ENCODE peak calls at places on chromosomes 16 and 17, in seven cellular contexts. V is mucosa of descending colon, E is body of pancreas, S is transverse colon, B is stomach, Q is cardiac muscle cell, D is pancreas. O is an unnamed sample.

GRCh38 chr17:41844971-41845370 is 7.3 kb downstream of the KLHL10 start:
- DNase-seq in V (no peak), E (no peak), S (no peak), B (no peak), Q (no peak), D (no peak), O (no peak)

GRCh38 chr17:76888661-76889060 is 20.5 kb downstream of the MGAT5B start:
- DNase-seq in V (no peak), E (no peak), S (no peak), B (no peak), Q (no peak), D (no peak), O (peak; percentile 43)

GRCh38 chr17:20008242-20009051 is 712 bp upstream of the SPECC1 start:
- DNase-seq in V (peak; percentile 37), E (no peak), S (peak; percentile 28), B (no peak), Q (peak; percentile 26), D (peak; percentile 24), O (peak; percentile 9)

GRCh38 chr16:21997693-21998480 is 3.0 kb downstream of the PDZD9 start:
- DNase-seq in V (no peak), E (no peak), S (no peak), B (no peak), Q (no peak), D (no peak), O (no peak)

GRCh38 chr17:2723997-2724782 is 12.6 kb upstream of the CLUH start:
- DNase-seq in V (peak; percentile 84), E (no peak), S (peak; percentile 79), B (no peak), Q (no peak), D (no peak), O (no peak)

GRCh38 chr16:57507414-57508083 is 21.3 kb upstream of the DOK4 start:
- DNase-seq in V (no peak), E (no peak), S (no peak), B (no peak), Q (no peak), D (no peak), O (peak; percentile 92)

GRCh38 chr17:74573169-74573568 is 5.9 kb upstream of the CD300H start:
- DNase-seq in V (no peak), E (no peak), S (no peak), B (no peak), Q (no peak), D (no peak), O (no peak)

GRCh38 chr17:77840156-77840555 is 118.3 kb upstream of the TNRC6C start:
- DNase-seq in V (peak; percentile 49), E (peak; percentile 40), S (peak; percentile 13), B (no peak), Q (no peak), D (peak; percentile 39), O (no peak)

GRCh38 chr16:90012978-90013745 is 6.1 kb downstream of the DBNDD1 start:
- DNase-seq in V (no peak), E (no peak), S (no peak), B (no peak), Q (no peak), D (no peak), O (no peak)

GRCh38 chr17:58316260-58316960 is 12.2 kb downstream of the TSPOAP1 start:
- DNase-seq in V (peak; percentile 17), E (no peak), S (no peak), B (peak; percentile 19), Q (no peak), D (peak; percentile 7), O (peak; percentile 1)

GRCh38 chr17:30958187-30958586 is 12.7 kb upstream of the RNF135 start:
- DNase-seq in V (no peak), E (peak; percentile 36), S (no peak), B (no peak), Q (no peak), D (no peak), O (no peak)

GRCh38 chr16:4314532-4315184 is 1.2 kb upstream of the GLIS2 start:
- DNase-seq in V (no peak), E (no peak), S (no peak), B (no peak), Q (peak; percentile 52), D (peak; percentile 58), O (no peak)

GRCh38 chr16:53789159-53789558 is 85.2 kb downstream of the FTO start:
- DNase-seq in V (no peak), E (no peak), S (no peak), B (no peak), Q (no peak), D (no peak), O (no peak)

DNA sequence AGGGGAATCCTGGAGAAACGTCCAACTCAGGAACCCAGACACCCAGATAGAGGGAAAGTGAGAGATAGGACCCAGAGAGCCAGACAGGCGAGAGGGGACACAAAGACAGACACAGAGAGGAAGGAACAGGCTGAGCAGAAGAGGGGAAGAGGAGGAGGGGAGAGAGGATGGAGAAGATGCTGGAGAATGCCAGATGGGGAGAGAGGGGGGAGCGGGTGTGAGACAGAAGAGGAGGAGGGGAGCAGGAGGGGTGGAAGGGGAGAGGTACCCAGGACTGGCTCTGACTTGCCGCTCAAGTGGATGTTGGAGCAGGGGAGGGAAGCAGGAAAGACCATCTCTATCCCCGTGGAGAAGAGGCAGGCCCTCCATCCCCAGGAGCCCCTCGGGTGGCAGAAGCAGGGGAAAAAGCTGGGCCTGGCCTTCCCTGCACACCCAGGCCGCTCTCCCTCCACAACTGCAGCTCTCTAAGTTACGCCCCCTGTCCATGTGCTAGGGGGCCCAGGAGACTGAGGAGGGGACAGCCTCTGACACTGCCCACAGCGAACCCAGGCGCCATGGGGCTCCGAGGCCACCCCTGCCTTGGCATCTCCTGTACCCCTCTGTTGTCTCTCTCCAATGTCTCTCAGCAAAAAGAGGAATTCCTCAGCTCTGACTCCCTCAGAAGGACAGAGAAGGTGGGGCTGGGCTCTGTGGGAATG is 4.8 kb downstream of the PPP1R9B start:
- DNase-seq in V (no peak), E (no peak), S (no peak), B (no peak), Q (no peak), D (no peak), O (no peak)
- H3K4me3 ChIP-seq in V (no peak overlapping the region), E (no peak overlapping the region), S (no peak overlapping the region), B (no peak overlapping the region), Q (no peak overlapping the region), D (no peak overlapping the region), O (no peak overlapping the region)

GRCh38 chr16:35881654-35882053 is 2422.2 kb downstream of the TP53TG3F start:
- DNase-seq in V (no peak), E (no peak), S (no peak), B (no peak), Q (no peak), D (no peak), O (no peak)
- H3K9me3 ChIP-seq in V (peaks cover 74% of the 10 kb centered on the region), E (no peaks in the 10 kb centered on the region), S (peaks cover 10% of the 10 kb centered on the region), B (peaks cover 5% of the 10 kb centered on the region), Q (peaks cover 4% of the 10 kb centered on the region), D (no peaks in the 10 kb centered on the region), O (no peaks in the 10 kb centered on the region)

GRCh38 chr16:55056585-55057520 is 126.2 kb downstream of the IRX5 start:
- DNase-seq in V (peak; percentile 34), E (no peak), S (no peak), B (no peak), Q (peak; percentile 42), D (no peak), O (peak; percentile 60)
- TF ChIP-seq CTCF in V (no peak), E (no peak), S (no peak), B (no peak), Q (peak; percentile 4), D (no peak), O (no peak)

GRCh38 chr16:85335584-85336492 is 223.6 kb upstream of the CIBAR2 start:
- DNase-seq in V (peak; percentile 72), E (no peak), S (peak; percentile 66), B (no peak), Q (no peak), D (no peak), O (no peak)
- H3K4me3 ChIP-seq in V (no peak overlapping the region), E (no peak overlapping the region), S (peak overlapping the region; percentile 26), B (no peak overlapping the region), Q (no peak overlapping the region), D (no peak overlapping the region), O (peak overlapping the region; percentile 39)